ENCODE peak calls at places on chromosomes 1 and 21, in eight cellular contexts. X is right lobe of liver, L is hepatocyte, I is mucosa of descending colon, A is foreskin fibroblast, V is K562, F is fibroblast of pulmonary artery, K is adrenal gland. M is an unnamed sample.

GRCh38 chr1:42978317-42979036 is 19.8 kb upstream of the SLC2A1 start:
- DNase-seq in X (no peak), L (no peak), I (no peak), A (no peak), V (no peak), F (no peak), K (no peak), M (no peak)

GRCh38 chr21:26388731-26389231 is 184.3 kb downstream of the CYYR1 start:
- DNase-seq in X (no peak), L (no peak), I (no peak), A (peak; percentile 85), V (no peak), F (peak; percentile 77), K (no peak), M (no peak)

GRCh38 chr1:28913786-28914227 is 562 bp upstream of the EPB41 start:
- DNase-seq in X (no peak), L (no peak), I (no peak), A (no peak), V (no peak), F (no peak), K (peak; percentile 5), M (no peak)

GRCh38 chr1:227395391-227396028 is 77.2 kb upstream of the CDC42BPA start:
- DNase-seq in X (no peak), L (no peak), I (no peak), A (no peak), V (no peak), F (no peak), K (no peak), M (no peak)

GRCh38 chr1:172699111-172699510 is 40.2 kb downstream of the FASLG start:
- DNase-seq in X (no peak), L (no peak), I (peak; percentile 47), A (no peak), V (no peak), F (peak; percentile 68), K (peak; percentile 7), M (no peak)

GRCh38 chr1:116226017-116226416 is 114.8 kb downstream of the MAB21L3 start:
- DNase-seq in X (no peak), L (no peak), I (no peak), A (no peak), V (no peak), F (no peak), K (no peak), M (no peak)

GRCh38 chr1:245195398-245195797 is 40.6 kb downstream of the KIF26B start:
- DNase-seq in X (no peak), L (no peak), I (no peak), A (no peak), V (no peak), F (no peak), K (no peak), M (no peak)

GRCh38 chr21:20308586-20308985 is 689.6 kb upstream of the NCAM2 start:
- DNase-seq in X (no peak), L (no peak), I (no peak), A (no peak), V (no peak), F (no peak), K (no peak), M (no peak)

GRCh38 chr1:31905093-31905509 is 33.1 kb downstream of the PTP4A2 start:
- DNase-seq in X (no peak), L (no peak), I (no peak), A (no peak), V (no peak), F (no peak), K (no peak), M (no peak)

GRCh38 chr1:23449918-23450317 is 25.4 kb upstream of the TCEA3 start:
- DNase-seq in X (peak; percentile 40), L (no peak), I (peak; percentile 78), A (peak; percentile 36), V (no peak), F (no peak), K (peak; percentile 83), M (peak; percentile 81)

GRCh38 chr1:64302194-64302593 is 98.8 kb downstream of the UBE2U start:
- DNase-seq in X (no peak), L (no peak), I (no peak), A (no peak), V (no peak), F (no peak), K (no peak), M (no peak)

GRCh38 chr21:40967771-40968170 is 120.8 kb upstream of the DSCAM start:
- DNase-seq in X (no peak), L (no peak), I (no peak), A (no peak), V (no peak), F (no peak), K (no peak), M (no peak)

GRCh38 chr1:243525085-243525487 is 269.2 kb downstream of the SDCCAG8 start:
- DNase-seq in X (no peak), L (no peak), I (no peak), A (peak; percentile 85), V (no peak), F (peak; percentile 86), K (no peak), M (peak; percentile 54)

DNA sequence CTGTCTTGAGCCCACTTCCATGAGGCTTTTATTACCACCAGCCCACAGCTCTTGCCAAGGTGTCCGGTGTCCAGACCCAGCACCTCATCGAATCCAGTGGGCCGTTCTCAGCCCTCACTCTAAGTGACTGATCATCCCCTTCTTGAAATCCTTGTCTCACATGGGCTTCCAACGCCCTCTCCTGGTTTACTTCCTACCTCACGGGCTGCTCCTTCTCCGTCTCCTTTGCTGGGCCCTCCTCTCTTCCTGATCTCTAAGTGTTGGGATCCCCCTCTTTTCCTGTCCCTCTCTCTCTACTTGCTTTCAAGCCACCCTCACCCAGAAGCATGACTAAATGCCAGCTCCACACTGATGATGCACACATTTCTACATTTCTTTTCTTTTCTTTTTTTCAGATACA is 9.0 kb upstream of the RHBG start:
- DNase-seq in X (no peak), L (no peak), I (no peak), A (peak; percentile 84), V (no peak), F (peak; percentile 25), K (peak; percentile 30), M (no peak)
- TF ChIP-seq CTCF in X (no peak), L (peak; percentile 17), I (no peak), A (peak; percentile 63), V (peak; percentile 69), F (peak; percentile 43), K (no peak), M (no peak)

DNA sequence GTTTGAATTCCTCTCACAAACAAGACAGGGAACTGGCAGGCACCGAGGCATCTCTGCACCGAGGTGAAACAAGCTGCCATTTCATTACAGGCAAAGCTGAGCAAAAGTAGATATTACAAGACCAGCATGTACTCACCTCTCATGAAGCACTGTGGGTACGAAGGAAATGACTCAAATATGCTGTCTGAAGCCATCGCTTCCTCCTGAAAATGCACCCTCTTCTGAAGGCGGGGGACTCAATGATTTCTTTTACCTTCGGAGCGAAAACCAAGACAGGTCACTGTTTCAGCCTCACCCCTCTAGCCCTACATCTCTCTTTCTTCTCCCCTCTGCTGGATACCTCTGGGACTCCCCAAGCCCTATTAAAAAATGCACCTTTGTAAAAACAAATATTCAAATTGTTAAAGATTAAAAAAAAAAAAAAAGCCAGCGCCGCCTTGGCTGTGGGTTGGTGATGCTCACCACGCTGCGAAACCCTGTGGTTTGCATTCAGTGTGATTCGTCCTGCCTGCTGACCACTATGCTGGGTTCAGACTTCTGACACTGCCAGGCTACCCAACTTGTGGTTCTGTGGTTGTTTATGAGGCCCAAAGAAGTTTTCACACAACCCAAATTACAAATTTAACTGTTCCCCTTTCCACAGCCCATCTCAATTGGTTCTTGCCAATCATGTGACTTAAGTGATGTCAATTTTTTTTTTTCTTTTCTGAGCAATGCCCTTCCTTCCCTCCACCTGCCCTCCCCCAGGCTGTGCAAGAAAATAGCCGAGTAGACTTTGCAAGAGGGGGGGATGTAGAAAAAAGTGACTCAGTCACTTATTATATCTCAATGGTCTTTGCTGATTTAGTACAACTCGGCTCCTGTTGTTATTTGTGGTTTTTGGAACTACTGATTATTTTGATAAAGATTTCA is at the start of gene RUNX1:
- DNase-seq in X (peak; percentile 28), L (no peak), I (no peak), A (peak; percentile 54), V (peak; percentile 29), F (peak; percentile 53), K (peak; percentile 57), M (no peak)
- TF ChIP-seq CTCF in X (no peak), L (no peak), I (no peak), A (no peak), V (no peak), F (no peak), K (no peak), M (no peak)

GRCh38 chr21:43646550-43647260 is 12.6 kb downstream of the HSF2BP start:
- DNase-seq in X (peak; percentile 90), L (peak; percentile 94), I (peak; percentile 91), A (peak; percentile 95), V (peak; percentile 94), F (peak; percentile 97), K (peak; percentile 93), M (peak; percentile 93)

GRCh38 chr21:43645987-43646386 is 13.3 kb downstream of the HSF2BP start:
- DNase-seq in X (no peak), L (no peak), I (no peak), A (no peak), V (no peak), F (no peak), K (no peak), M (no peak)

GRCh38 chr21:43643193-43643592 is 16.1 kb downstream of the HSF2BP start:
- DNase-seq in X (no peak), L (no peak), I (no peak), A (no peak), V (no peak), F (no peak), K (no peak), M (no peak)

GRCh38 chr21:43644609-43645008 is 14.7 kb downstream of the HSF2BP start:
- DNase-seq in X (no peak), L (no peak), I (no peak), A (peak; percentile 33), V (no peak), F (peak; percentile 74), K (peak; percentile 56), M (peak; percentile 14)

DNA sequence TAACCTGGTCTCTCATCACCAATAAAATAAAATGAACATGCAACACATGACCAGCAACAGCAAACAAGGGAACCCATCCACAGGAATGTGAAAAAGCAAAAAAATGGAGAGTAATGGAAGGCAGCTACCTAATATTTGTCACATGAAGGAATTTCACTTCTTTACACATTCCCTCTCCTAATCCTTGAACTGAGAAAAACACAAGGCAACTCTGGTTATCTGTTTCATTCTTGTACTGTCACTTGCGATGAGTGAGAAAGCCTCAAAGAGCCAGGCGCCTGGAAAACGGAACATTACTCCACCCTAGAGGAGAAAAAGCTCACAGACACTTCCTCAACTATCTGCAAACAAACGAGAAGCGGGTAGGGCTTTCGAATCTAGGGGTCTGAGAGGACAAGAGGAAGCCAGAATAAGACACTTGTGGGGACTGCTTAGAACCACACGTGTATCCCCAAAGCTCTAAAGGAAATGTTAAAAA is 13.8 kb downstream of the HSF2BP start:
- DNase-seq in X (peak; percentile 41), L (peak; percentile 86), I (no peak), A (peak; percentile 75), V (no peak), F (peak; percentile 92), K (peak; percentile 65), M (peak; percentile 20)
- TF ChIP-seq CTCF in X (peak; percentile 56), L (peak; percentile 85), I (no peak), A (peak; percentile 77), V (peak; percentile 86), F (peak; percentile 74), K (no peak), M (peak; percentile 36)

DNA sequence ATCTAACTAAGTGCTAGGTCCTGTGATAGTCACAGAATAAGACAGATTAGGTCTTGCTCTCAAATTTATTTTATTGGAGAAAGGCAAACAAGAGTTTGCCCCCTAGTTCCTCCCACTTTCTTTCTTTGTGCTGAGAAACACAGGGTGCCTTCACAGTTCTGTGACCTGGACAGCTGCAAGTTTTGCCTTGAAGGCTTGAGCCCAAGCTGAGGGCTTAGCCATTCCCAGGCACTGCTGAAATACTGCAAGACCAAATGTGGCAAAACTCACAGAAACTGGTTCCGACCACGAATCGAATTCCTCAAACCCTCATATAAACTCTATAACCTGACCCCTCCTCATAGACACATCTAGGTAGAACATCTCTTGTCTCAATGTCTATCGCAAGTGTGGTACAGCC is 227.9 kb downstream of the RERE start:
- DNase-seq in X (no peak), L (no peak), I (no peak), A (no peak), V (no peak), F (no peak), K (no peak), M (no peak)
- TF ChIP-seq CTCF in X (no peak), L (no peak), I (no peak), A (no peak), V (no peak), F (no peak), K (no peak), M (no peak)